ENCODE peak calls at places on chromosomes 11 and 22, in four cellular contexts. P is astrocyte of the cerebellum, F is foreskin fibroblast, H is foreskin melanocyte. U is an unnamed sample.

GRCh38 chr22:32661296-32661695 is 140.2 kb upstream of the TIMP3 start:
- DNase-seq in P (peak; percentile 78), F (peak; percentile 94), H (peak; percentile 96), U (no peak)

GRCh38 chr11:13462928-13463778 is at the start of gene BTBD10:
- DNase-seq in P (peak; percentile 83), F (peak; percentile 99), H (peak; percentile 93), U (peak; percentile 87)

GRCh38 chr22:17964647-17965046 is 59.7 kb downstream of the MICAL3 start:
- DNase-seq in P (no peak), F (peak; percentile 24), H (no peak), U (no peak)

GRCh38 chr11:45593992-45594391 is 71.4 kb downstream of the CHST1 start:
- DNase-seq in P (no peak), F (no peak), H (no peak), U (no peak)

GRCh38 chr11:47109882-47110281 is 66.8 kb downstream of the ARFGAP2 start:
- DNase-seq in P (no peak), F (peak; percentile 14), H (no peak), U (no peak)

GRCh38 chr22:37274380-37274862 is 7.9 kb upstream of the CYTH4 start:
- DNase-seq in P (no peak), F (no peak), H (no peak), U (no peak)

GRCh38 chr22:20503816-20504215 is 3.6 kb upstream of the MED15 start:
- DNase-seq in P (no peak), F (no peak), H (no peak), U (no peak)

GRCh38 chr11:37134637-37135036 is 536.6 kb upstream of the RAG2 start:
- DNase-seq in P (no peak), F (no peak), H (no peak), U (no peak)

GRCh38 chr11:43150697-43151096 is 161.1 kb upstream of the API5 start:
- DNase-seq in P (no peak), F (no peak), H (no peak), U (no peak)

GRCh38 chr11:130002352-130002845 is at the start of gene PRDM10:
- DNase-seq in P (peak; percentile 74), F (peak; percentile 95), H (peak; percentile 86), U (peak; percentile 88)

GRCh38 chr11:71252782-71253730 is 679 bp upstream of the SHANK2 start:
- DNase-seq in P (peak; percentile 18), F (peak; percentile 64), H (no peak), U (no peak)

GRCh38 chr11:123261345-123262106 is 66.5 kb upstream of the CLMP start:
- DNase-seq in P (no peak), F (peak; percentile 88), H (peak; percentile 50), U (peak; percentile 28)

GRCh38 chr11:6418199-6418957 is 516 bp downstream of the APBB1 start:
- DNase-seq in P (no peak), F (peak; percentile 46), H (no peak), U (no peak)

GRCh38 chr11:110317516-110317932 is 21.1 kb upstream of the RDX start:
- DNase-seq in P (no peak), F (peak; percentile 41), H (peak; percentile 95), U (no peak)

GRCh38 chr11:62611705-62612365 is 740 bp downstream of the EML3 start:
- DNase-seq in P (peak; percentile 43), F (peak; percentile 88), H (no peak), U (no peak)

GRCh38 chr22:37242395-37242918 is 1.6 kb downstream of the RAC2 start:
- DNase-seq in P (no peak), F (peak; percentile 26), H (no peak), U (peak; percentile 81)